ENCODE peak calls at places on chromosome 5, in four cellular contexts. X is HFFc6; M is CD8-positive, alpha-beta T cell; O is AG20443. D is an unnamed sample.
A peak's percentile ranks its signal among the peaks of the same experiment; 100 is the strongest.

GRCh38 chr5:1190296-1190695 is 11.1 kb upstream of the SLC6A19 start:
- DNase-seq in X (no peak), M (no peak), O (no peak), D (no peak)

GRCh38 chr5:139094154-139095131 is 103.7 kb downstream of the SIL1 start:
- DNase-seq in X (no peak), M (no peak), O (no peak), D (no peak)

GRCh38 chr5:73448451-73449136 is at the start of gene FOXD1:
- DNase-seq in X (peak; percentile 93), M (peak; percentile 32), O (peak; percentile 89), D (peak; percentile 74)

GRCh38 chr5:55441107-55441771 is 93.5 kb downstream of the PLPP1 start:
- DNase-seq in X (no peak), M (no peak), O (no peak), D (no peak)

GRCh38 chr5:76831108-76831447 is 12.2 kb downstream of the F2RL1 start:
- DNase-seq in X (peak; percentile 72), M (no peak), O (peak; percentile 47), D (peak; percentile 30)

GRCh38 chr5:17463653-17464052 is 34.4 kb upstream of the TAF11L2 start:
- DNase-seq in X (no peak), M (no peak), O (no peak), D (no peak)

GRCh38 chr5:137294604-137295003 is 204.5 kb downstream of the SPOCK1 start:
- DNase-seq in X (no peak), M (no peak), O (no peak), D (peak; percentile 72)

GRCh38 chr5:159337291-159337974 is 7.1 kb upstream of the IL12B start:
- DNase-seq in X (peak; percentile 82), M (peak; percentile 37), O (peak; percentile 58), D (peak; percentile 63)

GRCh38 chr5:63916786-63917185 is 45.5 kb downstream of the HTR1A start:
- DNase-seq in X (no peak), M (no peak), O (no peak), D (peak; percentile 73)

GRCh38 chr5:176853151-176853793 is 42.9 kb downstream of the UNC5A start:
- DNase-seq in X (no peak), M (no peak), O (no peak), D (no peak)

GRCh38 chr5:64180661-64181343 is 15.2 kb downstream of the RNF180 start:
- DNase-seq in X (no peak), M (no peak), O (no peak), D (no peak)

GRCh38 chr5:166845044-166845443 is 1446.4 kb upstream of the WWC1 start:
- DNase-seq in X (no peak), M (no peak), O (peak; percentile 8), D (peak; percentile 43)

GRCh38 chr5:137842296-137842695 is 25.4 kb upstream of the MYOT start:
- DNase-seq in X (no peak), M (no peak), O (no peak), D (no peak)

GRCh38 chr5:177996660-177997318 is 747 bp upstream of the PROP1 start:
- DNase-seq in X (no peak), M (no peak), O (no peak), D (no peak)

GRCh38 chr5:393846-394275 is 49.1 kb upstream of the EXOC3 start:
- DNase-seq in X (no peak), M (no peak), O (peak; percentile 54), D (peak; percentile 67)

GRCh38 chr5:66666778-66667177 is 70.6 kb downstream of the MAST4 start:
- DNase-seq in X (no peak), M (no peak), O (no peak), D (no peak)

GRCh38 chr5:94081088-94081487 is 339.7 kb upstream of the POU5F2 start:
- DNase-seq in X (no peak), M (no peak), O (no peak), D (no peak)

D was measured in trophoblast cell.